ENCODE peak calls at places on chromosomes 6 and 20, in ten cellular contexts. Z is thoracic aorta; M is endodermal cell; K is Peyer's patch; S is BE2C; X is lung; Y is bronchial epithelial cell; W is tibial nerve; N is transverse colon; R is CD8-positive, alpha-beta T cell. H is an unnamed sample. For H3K27me3, the result is how much of the 10 kb centered on the place peaks cover.

GRCh38 chr6:16769131-16769985 is 8.1 kb upstream of the ATXN1 start:
- DNase-seq in W (no peak), X (peak), M (peak), N (peak), Z (peak), Y (peak), R (peak), S (no peak), K (no peak), H (peak)

GRCh38 chr20:57624124-57624523 is 3.9 kb upstream of the ZBP1 start:
- DNase-seq in Z (no peak), N (no peak), Y (no peak), W (no peak), X (no peak), K (no peak), R (no peak), S (no peak), M (no peak), H (no peak)

GRCh38 chr6:149483302-149483701 is 1.5 kb downstream of the ZC3H12D start:
- DNase-seq in X (no peak), S (no peak), R (no peak), W (no peak), M (no peak), N (no peak), Y (no peak), K (no peak), Z (no peak), H (no peak)

GRCh38 chr6:2749972-2750600 is 636 bp downstream of the MYLK4 start:
- DNase-seq in Y (peak), R (peak), M (peak), K (no peak), N (peak), X (peak), Z (no peak), S (peak), W (peak), H (peak)

GRCh38 chr20:43942661-43943285 is 28.1 kb downstream of the TOX2 start:
- DNase-seq in W (no peak), Y (peak), R (no peak), N (no peak), S (no peak), M (no peak), X (no peak), Z (no peak), K (peak), H (no peak)

GRCh38 chr6:81614292-81614691 is 138.2 kb downstream of the TENT5A start:
- DNase-seq in N (peak), W (no peak), Y (peak), X (no peak), R (no peak), S (no peak), K (no peak), M (no peak), Z (no peak), H (no peak)

GRCh38 chr6:100335999-100336398 is 128.7 kb downstream of the SIM1 start:
- DNase-seq in K (no peak), W (no peak), N (no peak), X (no peak), S (no peak), Y (no peak), R (no peak), M (no peak), Z (no peak), H (no peak)

GRCh38 chr6:12480379-12480778 is 190.2 kb downstream of the EDN1 start:
- DNase-seq in S (no peak), Y (no peak), R (no peak), N (no peak), M (no peak), W (no peak), X (no peak), K (no peak), Z (no peak), H (no peak)

GRCh38 chr6:36684447-36684812 is 5.9 kb downstream of the CDKN1A start:
- DNase-seq in Y (no peak), N (no peak), Z (no peak), K (no peak), R (no peak), S (no peak), X (no peak), M (no peak), W (no peak), H (no peak)

GRCh38 chr20:45781391-45781931 is 10.2 kb downstream of the WFDC3 start:
- DNase-seq in W (no peak), X (peak), Y (peak), K (no peak), Z (no peak), R (no peak), N (peak), M (no peak), S (no peak), H (no peak)

GRCh38 chr6:114390176-114390575 is 47.4 kb upstream of the HS3ST5 start:
- DNase-seq in R (no peak), W (no peak), S (no peak), N (no peak), Z (no peak), Y (no peak), K (no peak), X (no peak), M (no peak), H (no peak)

GRCh38 chr20:48926816-48927215 is 5.3 kb downstream of the ARFGEF2 start:
- DNase-seq in X (no peak), S (no peak), R (no peak), Y (no peak), M (no peak), Z (no peak), N (no peak), W (no peak), K (no peak), H (no peak)

GRCh38 chr20:48203252-48203651 is 418.0 kb upstream of the SULF2 start:
- DNase-seq in R (no peak), X (no peak), W (no peak), N (no peak), Z (no peak), Y (no peak), S (no peak), M (no peak), K (no peak), H (no peak)

GRCh38 chr20:2337142-2337541 is 41.3 kb downstream of the TGM3 start:
- DNase-seq in Y (no peak), X (peak), R (no peak), Z (no peak), M (no peak), N (no peak), K (no peak), S (no peak), W (peak), H (no peak)

GRCh38 chr6:159090530-159091306 is 45.9 kb upstream of the TAGAP start:
- DNase-seq in R (no peak), X (no peak), N (no peak), Y (no peak), M (peak), W (no peak), K (no peak), S (no peak), Z (no peak), H (no peak)

GRCh38 chr6:102732908-102733307 is 1339.4 kb downstream of the GRIK2 start:
- DNase-seq in Y (peak), R (no peak), K (no peak), X (no peak), M (no peak), W (no peak), Z (no peak), S (no peak), N (no peak), H (no peak)

GRCh38 chr6:46170357-46171289 is at the start of gene ENPP5:
- DNase-seq in Z (peak), W (peak), Y (peak), S (peak), R (peak), N (peak), X (peak), M (peak), K (peak), H (peak)

GRCh38 chr6:118813795-118814194 is 80.2 kb upstream of the ASF1A start:
- DNase-seq in Z (no peak), W (no peak), M (no peak), R (no peak), N (no peak), Y (peak), X (no peak), S (no peak), K (no peak), H (no peak)

GRCh38 chr6:16752206-16752867 is 8.9 kb downstream of the ATXN1 start:
- DNase-seq in N (no peak), Y (peak), R (no peak), X (no peak), W (no peak), K (no peak), M (no peak), S (no peak), Z (no peak), H (no peak)

GRCh38 chr20:21503345-21503744 is 10.5 kb downstream of the NKX2-2 start:
- DNase-seq in K (no peak), W (no peak), R (no peak), Z (no peak), X (no peak), M (no peak), N (no peak), Y (no peak), S (no peak), H (no peak)

GRCh38 chr6:15874821-15875220 is 212.0 kb upstream of the DTNBP1 start:
- DNase-seq in S (no peak), X (no peak), W (no peak), R (no peak), N (no peak), K (no peak), M (no peak), Z (no peak), Y (peak), H (no peak)

GRCh38 chr20:36856691-36857635 is 19.0 kb upstream of the TLDC2 start:
- DNase-seq in M (peak), Y (no peak), X (no peak), W (no peak), Z (no peak), R (peak), S (no peak), K (no peak), N (no peak), H (peak)

GRCh38 chr20:2946988-2947961 is 74.0 kb downstream of the PTPRA start:
- DNase-seq in Y (no peak), N (no peak), W (peak), X (no peak), K (no peak), M (no peak), R (no peak), Z (no peak), S (no peak), H (no peak)

GRCh38 chr20:37986873-37987601 is 46.2 kb downstream of the TTI1 start:
- DNase-seq in W (peak), K (no peak), R (no peak), M (no peak), N (peak), S (peak), Z (peak), Y (no peak), X (peak), H (no peak)

GRCh38 chr6:11650297-11650696 is 112.7 kb downstream of the TMEM170B start:
- DNase-seq in Z (no peak), X (no peak), Y (peak), R (no peak), M (peak), K (no peak), S (no peak), N (no peak), W (no peak), H (no peak)

GRCh38 chr6:41836022-41836659 is 48.6 kb downstream of the TOMM6 start:
- DNase-seq in S (no peak), R (no peak), Y (no peak), K (no peak), M (no peak), N (no peak), X (no peak), Z (no peak), W (no peak), H (no peak)

GRCh38 chr20:49886571-49887203 is 28.6 kb downstream of the SPATA2 start:
- DNase-seq in R (no peak), Y (no peak), Z (no peak), W (no peak), S (no peak), M (no peak), N (no peak), X (no peak), K (no peak), H (no peak)

GRCh38 chr20:56454754-56455153 is 13.7 kb upstream of the RTF2 start:
- DNase-seq in R (no peak), X (no peak), M (no peak), W (no peak), Y (no peak), Z (no peak), S (no peak), K (no peak), N (no peak), H (no peak)

GRCh38 chr6:1526689-1527088 is 83.0 kb upstream of the FOXC1 start:
- DNase-seq in Z (no peak), R (no peak), M (no peak), X (no peak), N (no peak), S (no peak), W (no peak), Y (no peak), K (no peak), H (no peak)

GRCh38 chr6:1527098-1527497 is 82.6 kb upstream of the FOXC1 start:
- DNase-seq in X (no peak), Y (peak), K (no peak), W (peak), Z (no peak), R (no peak), N (peak), M (peak), S (no peak), H (peak)

GRCh38 chr6:1525364-1526038 is 84.2 kb upstream of the FOXC1 start:
- DNase-seq in Y (no peak), M (no peak), W (no peak), N (no peak), R (no peak), K (no peak), S (no peak), Z (no peak), X (no peak), H (no peak)

GRCh38 chr6:1522779-1523178 is 86.9 kb upstream of the FOXC1 start:
- DNase-seq in R (no peak), W (no peak), N (no peak), X (no peak), M (no peak), K (no peak), Y (no peak), Z (no peak), S (no peak), H (no peak)

GRCh38 chr6:1524040-1524480 is 85.7 kb upstream of the FOXC1 start:
- DNase-seq in S (no peak), N (peak), Y (peak), Z (no peak), K (peak), X (peak), R (peak), W (peak), M (peak), H (peak)
- TF ChIP-seq CTCF in S (no peak), N (peak), Y (peak), Z (peak), K (peak), X (peak), R (peak), W (peak), M (peak), H (peak)

DNA sequence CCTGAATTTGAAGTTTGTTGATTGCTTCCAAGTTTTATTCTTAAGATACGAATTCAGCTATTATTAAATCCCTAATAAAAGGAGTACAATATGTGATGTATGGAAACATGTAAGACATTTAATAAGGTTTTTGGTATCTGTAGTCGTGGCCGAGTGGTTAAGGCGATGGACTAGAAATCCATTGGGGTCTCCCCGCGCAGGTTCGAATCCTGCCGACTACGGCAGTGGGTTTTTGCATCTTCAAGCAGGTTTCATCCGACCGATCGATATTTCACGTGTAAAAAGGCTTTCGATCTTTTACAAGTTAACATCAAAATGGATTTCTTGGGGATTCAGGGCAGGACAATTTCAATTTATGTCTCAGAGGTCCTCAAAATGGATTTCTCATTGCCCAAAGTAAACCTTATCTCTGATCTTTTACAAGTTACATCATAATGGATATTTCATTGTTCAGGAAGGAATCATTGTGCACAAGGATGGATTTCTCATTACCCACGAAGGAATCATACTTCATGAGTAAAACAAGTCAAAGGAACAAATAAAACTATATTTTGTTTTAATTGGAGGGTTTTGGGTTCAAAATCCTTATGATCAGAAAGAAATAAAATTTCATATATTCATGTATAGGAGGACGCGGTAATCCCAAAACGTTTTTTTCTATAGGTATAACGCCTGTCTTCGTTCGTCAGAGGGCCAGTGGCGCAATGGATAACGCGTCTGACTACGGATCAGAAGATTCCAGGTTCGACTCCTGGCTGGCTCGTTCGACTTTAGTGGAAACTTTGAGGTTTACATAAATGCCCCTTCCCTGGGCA is 37.3 kb upstream of the BTN3A2 start:
- DNase-seq in K (peak), M (peak), S (peak), X (no peak), N (peak), R (peak), Z (no peak), W (no peak), Y (peak), H (peak)
- H3K27me3 ChIP-seq in K (under half), M (under half), S (under half), X (under half), N (half or more), R (under half), Z (under half), W (half or more), Y (under half), H (under half)

DNA sequence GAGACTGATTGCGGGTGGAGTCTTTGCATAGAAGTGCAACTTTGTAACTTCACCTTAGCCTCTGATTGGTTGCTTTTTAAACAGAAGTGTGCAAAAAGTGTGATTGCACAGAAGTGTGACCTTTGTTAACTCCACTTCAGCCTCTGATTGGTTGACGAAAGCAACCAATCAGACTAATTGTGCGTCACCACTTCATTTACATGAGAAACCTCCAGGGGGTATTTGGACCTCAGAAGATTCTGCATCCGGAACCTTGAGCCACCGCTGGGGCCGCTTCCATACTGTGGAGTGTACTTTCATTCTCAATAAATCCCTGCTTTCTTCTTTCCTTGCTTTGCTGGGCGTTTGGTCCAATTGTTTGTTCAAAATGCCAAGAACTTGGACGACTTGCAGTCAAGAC is 1.6 kb upstream of the HECA start:
- DNase-seq in N (peak), W (no peak), Y (no peak), Z (no peak), X (no peak), R (peak), S (no peak), M (no peak), K (no peak), H (no peak)
- TF ChIP-seq CTCF in N (no peak), W (no peak), Y (no peak), Z (no peak), X (no peak), R (no peak), S (no peak), M (no peak), K (peak), H (no peak)

GRCh38 chr20:33757458-33757857 is 25.7 kb downstream of the ZNF341 start:
- DNase-seq in X (no peak), N (no peak), K (no peak), R (no peak), W (no peak), M (no peak), Y (no peak), Z (no peak), S (no peak), H (no peak)

GRCh38 chr20:33757046-33757445 is 25.2 kb downstream of the ZNF341 start:
- DNase-seq in W (no peak), K (no peak), N (no peak), R (no peak), S (no peak), Z (no peak), X (no peak), Y (no peak), M (no peak), H (no peak)

GRCh38 chr20:33765592-33765991 is 33.8 kb downstream of the ZNF341 start:
- DNase-seq in R (no peak), X (no peak), M (no peak), Z (no peak), W (no peak), Y (no peak), N (no peak), K (no peak), S (no peak), H (no peak)

GRCh38 chr20:33765099-33765498 is 33.3 kb downstream of the ZNF341 start:
- DNase-seq in W (no peak), N (no peak), R (no peak), S (no peak), Y (no peak), X (no peak), Z (no peak), M (no peak), K (no peak), H (no peak)

DNA sequence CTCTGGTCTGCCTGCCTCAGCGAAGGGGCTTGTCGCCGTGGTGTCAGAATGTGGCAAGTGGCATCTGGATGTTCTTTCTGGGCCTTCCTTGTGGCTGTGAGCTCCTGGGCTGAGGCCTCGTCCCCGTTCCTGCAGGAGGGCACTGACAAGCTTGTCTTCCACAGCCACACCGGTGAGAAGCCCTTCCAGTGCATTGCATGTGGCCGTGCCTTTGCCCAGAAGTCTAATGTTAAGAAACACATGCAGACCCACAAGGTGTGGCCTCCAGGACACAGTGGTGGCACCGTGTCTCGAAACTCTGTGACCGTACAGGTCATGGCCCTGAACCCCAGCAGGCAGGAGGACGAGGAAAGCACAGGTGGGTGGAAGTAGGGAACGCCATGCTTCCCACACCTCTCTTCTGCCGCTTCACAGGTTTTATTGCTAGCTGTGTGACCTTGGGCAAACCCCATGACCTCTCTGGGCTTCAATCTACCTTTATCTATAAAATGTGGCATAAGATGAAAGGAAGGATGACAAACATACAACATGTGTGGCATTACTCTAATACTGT is 30.0 kb downstream of the ZNF341 start:
- DNase-seq in R (no peak), Z (no peak), K (no peak), W (no peak), Y (no peak), S (no peak), M (no peak), X (no peak), N (no peak), H (no peak)
- H3K27me3 ChIP-seq in R (under half), Z (under half), K (under half), W (under half), Y (under half), S (under half), M (under half), X (under half), N (under half), H (under half)

H was measured in CD4-positive, alpha-beta T cell.